ENCODE peak calls at places on chromosomes 6 and 20, in eight cellular contexts. One of them, this sample, is unnamed.

GRCh38 chr6:147925826-147926225 is 416.8 kb upstream of the SASH1 start:
- DNase-seq in cardiac fibroblast: no peak
- DNase-seq in BJ: no peak
- DNase-seq in DND-41: no peak
- DNase-seq in stomach: no peak
- DNase-seq in AG10803: no peak
- DNase-seq in heart right ventricle: no peak
- DNase-seq in K562: no peak
- DNase-seq in this sample: no peak

GRCh38 chr6:75101896-75102680 is 103.8 kb downstream of the COL12A1 start:
- DNase-seq in AG10803: peak; percentile 71
- DNase-seq in BJ: peak; percentile 31
- DNase-seq in K562: no peak
- DNase-seq in heart right ventricle: no peak
- DNase-seq in stomach: no peak
- DNase-seq in DND-41: no peak
- DNase-seq in cardiac fibroblast: peak; percentile 90
- DNase-seq in this sample: no peak

GRCh38 chr20:4469910-4470309 is 251.8 kb upstream of the PRND start:
- DNase-seq in K562: no peak
- DNase-seq in stomach: no peak
- DNase-seq in heart right ventricle: no peak
- DNase-seq in cardiac fibroblast: no peak
- DNase-seq in AG10803: peak; percentile 62
- DNase-seq in DND-41: no peak
- DNase-seq in BJ: no peak
- DNase-seq in this sample: no peak

GRCh38 chr20:55592866-55593265 is 412.5 kb downstream of the CBLN4 start:
- DNase-seq in stomach: no peak
- DNase-seq in cardiac fibroblast: no peak
- DNase-seq in BJ: no peak
- DNase-seq in heart right ventricle: no peak
- DNase-seq in DND-41: no peak
- DNase-seq in AG10803: no peak
- DNase-seq in K562: no peak
- DNase-seq in this sample: no peak

GRCh38 chr6:3610206-3610605 is 141.3 kb downstream of the PXDC1 start:
- DNase-seq in heart right ventricle: no peak
- DNase-seq in BJ: no peak
- DNase-seq in K562: no peak
- DNase-seq in AG10803: peak; percentile 9
- DNase-seq in cardiac fibroblast: peak; percentile 11
- DNase-seq in DND-41: no peak
- DNase-seq in stomach: no peak
- DNase-seq in this sample: peak; percentile 17

GRCh38 chr6:3204921-3205320 is 22.5 kb downstream of the TUBB2B start:
- DNase-seq in BJ: no peak
- DNase-seq in K562: no peak
- DNase-seq in cardiac fibroblast: no peak
- DNase-seq in AG10803: no peak
- DNase-seq in stomach: no peak
- DNase-seq in DND-41: no peak
- DNase-seq in heart right ventricle: no peak
- DNase-seq in this sample: no peak

GRCh38 chr6:142537612-142538478 is 236.0 kb downstream of the ADGRG6 start:
- DNase-seq in K562: peak; percentile 65
- DNase-seq in heart right ventricle: no peak
- DNase-seq in cardiac fibroblast: peak; percentile 65
- DNase-seq in stomach: no peak
- DNase-seq in DND-41: no peak
- DNase-seq in BJ: no peak
- DNase-seq in AG10803: peak; percentile 13
- DNase-seq in this sample: no peak

GRCh38 chr20:16828666-16829305 is 80.6 kb downstream of the OTOR start:
- DNase-seq in heart right ventricle: no peak
- DNase-seq in cardiac fibroblast: no peak
- DNase-seq in AG10803: no peak
- DNase-seq in BJ: no peak
- DNase-seq in DND-41: no peak
- DNase-seq in stomach: no peak
- DNase-seq in K562: no peak
- DNase-seq in this sample: no peak

GRCh38 chr6:22411408-22412105 is 114.7 kb upstream of the PRL start:
- DNase-seq in stomach: no peak
- DNase-seq in BJ: peak; percentile 70
- DNase-seq in AG10803: peak; percentile 62
- DNase-seq in cardiac fibroblast: peak; percentile 10
- DNase-seq in K562: no peak
- DNase-seq in DND-41: no peak
- DNase-seq in heart right ventricle: no peak
- DNase-seq in this sample: no peak

GRCh38 chr6:165848099-165848461 is 185.0 kb upstream of the PDE10A start:
- DNase-seq in heart right ventricle: no peak
- DNase-seq in DND-41: no peak
- DNase-seq in stomach: no peak
- DNase-seq in K562: no peak
- DNase-seq in AG10803: no peak
- DNase-seq in cardiac fibroblast: no peak
- DNase-seq in BJ: no peak
- DNase-seq in this sample: no peak
- TF ChIP-seq CTCF in heart right ventricle: no peak
- TF ChIP-seq CTCF in DND-41: peak; percentile 36
- TF ChIP-seq CTCF in stomach: no peak
- TF ChIP-seq CTCF in K562: peak; percentile 28
- TF ChIP-seq CTCF in AG10803: no peak
- TF ChIP-seq CTCF in cardiac fibroblast: peak; percentile 14
- TF ChIP-seq CTCF in BJ: no peak
- TF ChIP-seq CTCF in this sample: no peak

DNA sequence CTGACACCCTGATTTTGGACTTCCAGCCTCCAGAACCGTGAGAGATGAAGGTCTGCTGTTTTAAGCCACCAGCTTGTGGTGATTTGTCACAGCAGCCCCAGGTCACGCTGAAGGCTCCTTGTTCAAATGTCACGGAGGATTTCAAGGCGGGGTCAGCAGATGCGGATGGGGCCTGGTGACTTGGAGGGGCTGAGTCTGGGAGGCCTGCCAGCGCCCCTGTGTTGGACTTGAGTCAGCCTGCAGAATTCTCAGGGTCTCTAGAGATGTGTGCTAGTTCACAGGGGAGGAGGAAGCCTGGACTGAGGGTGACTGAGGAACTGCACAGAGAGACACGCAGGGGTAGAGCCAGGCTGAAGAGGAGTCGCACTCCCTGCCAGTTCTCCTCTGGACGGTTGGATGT is 19.5 kb upstream of the TAF4 start:
- DNase-seq in DND-41: no peak
- DNase-seq in heart right ventricle: no peak
- DNase-seq in BJ: no peak
- DNase-seq in stomach: no peak
- DNase-seq in cardiac fibroblast: no peak
- DNase-seq in AG10803: no peak
- DNase-seq in K562: no peak
- DNase-seq in this sample: no peak
- H3K4me3 ChIP-seq in DND-41: no peak overlapping the region
- H3K4me3 ChIP-seq in heart right ventricle: no peak overlapping the region
- H3K4me3 ChIP-seq in BJ: no peak overlapping the region
- H3K4me3 ChIP-seq in stomach: no peak overlapping the region
- H3K4me3 ChIP-seq in cardiac fibroblast: no peak overlapping the region
- H3K4me3 ChIP-seq in AG10803: no peak overlapping the region
- H3K4me3 ChIP-seq in K562: no peak overlapping the region
- H3K4me3 ChIP-seq in this sample: no peak overlapping the region

DNA sequence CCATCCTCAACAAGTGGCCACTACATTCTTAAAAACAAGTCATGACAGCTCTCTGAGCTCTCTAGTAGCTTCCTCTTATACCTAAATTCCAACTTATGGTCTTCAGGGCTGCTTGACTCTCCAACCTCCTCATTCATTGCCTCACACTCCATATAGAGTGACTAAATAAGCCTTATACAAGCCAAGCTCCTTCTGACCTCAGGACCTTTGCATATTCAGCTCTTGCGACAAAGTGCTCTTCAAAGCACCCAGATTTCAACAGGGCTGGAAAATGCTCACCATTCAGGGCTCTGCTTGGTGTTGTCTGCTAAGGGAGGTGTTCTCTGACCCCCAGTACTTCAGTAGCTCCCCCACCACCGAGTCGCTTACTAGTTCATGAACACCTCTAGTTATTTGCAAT is 3.7 kb downstream of the TREML2 start:
- DNase-seq in DND-41: no peak
- DNase-seq in stomach: no peak
- DNase-seq in cardiac fibroblast: no peak
- DNase-seq in BJ: no peak
- DNase-seq in K562: no peak
- DNase-seq in heart right ventricle: no peak
- DNase-seq in AG10803: no peak
- DNase-seq in this sample: no peak
- TF ChIP-seq CTCF in DND-41: no peak
- TF ChIP-seq CTCF in stomach: no peak
- TF ChIP-seq CTCF in cardiac fibroblast: no peak
- TF ChIP-seq CTCF in BJ: no peak
- TF ChIP-seq CTCF in K562: no peak
- TF ChIP-seq CTCF in heart right ventricle: no peak
- TF ChIP-seq CTCF in AG10803: no peak
- TF ChIP-seq CTCF in this sample: no peak

DNA sequence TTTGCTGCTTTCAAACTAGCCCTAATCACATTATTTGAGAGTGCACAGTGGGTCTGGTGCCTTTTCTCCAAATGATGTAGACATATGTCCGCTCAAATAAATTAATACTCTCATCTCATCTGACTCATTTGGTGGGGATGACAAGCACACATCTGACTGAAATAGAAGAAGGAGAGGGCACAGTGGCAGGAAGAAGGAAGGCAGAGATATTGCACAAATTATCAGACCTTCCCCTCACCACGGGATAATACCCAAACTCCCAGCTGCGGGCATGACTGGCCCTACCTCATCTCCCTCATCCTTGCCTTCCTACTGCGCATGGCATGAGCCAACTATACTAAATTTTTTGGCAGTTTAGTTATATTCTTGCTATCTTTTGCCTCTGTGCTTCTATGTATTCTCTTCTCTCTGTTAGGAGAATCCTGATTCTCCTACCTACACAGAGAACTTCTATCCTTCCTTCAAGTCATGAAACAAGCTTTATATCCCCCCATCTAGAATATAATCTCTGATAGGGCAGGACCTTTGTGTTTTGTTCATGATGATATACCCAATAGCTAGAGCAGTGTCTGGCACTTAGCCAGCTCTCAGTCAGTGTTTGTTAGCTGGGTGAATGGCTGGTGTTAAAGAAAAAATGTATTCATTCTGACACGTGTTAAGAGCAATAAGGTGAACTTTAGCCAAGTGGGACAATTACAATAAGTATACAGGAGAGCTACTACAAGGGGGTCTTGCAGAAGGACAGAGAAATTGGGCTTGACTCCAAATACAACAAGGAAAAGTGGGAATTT is 34.1 kb upstream of the TNFRSF21 start:
- DNase-seq in cardiac fibroblast: no peak
- DNase-seq in stomach: peak; percentile 54
- DNase-seq in K562: no peak
- DNase-seq in AG10803: no peak
- DNase-seq in DND-41: no peak
- DNase-seq in heart right ventricle: no peak
- DNase-seq in BJ: no peak
- DNase-seq in this sample: no peak
- H3K4me3 ChIP-seq in cardiac fibroblast: no peak overlapping the region
- H3K4me3 ChIP-seq in stomach: no peak overlapping the region
- H3K4me3 ChIP-seq in K562: no peak overlapping the region
- H3K4me3 ChIP-seq in AG10803: no peak overlapping the region
- H3K4me3 ChIP-seq in DND-41: no peak overlapping the region
- H3K4me3 ChIP-seq in heart right ventricle: no peak overlapping the region
- H3K4me3 ChIP-seq in BJ: no peak overlapping the region
- H3K4me3 ChIP-seq in this sample: no peak overlapping the region

GRCh38 chr6:39361657-39362486 is 39.4 kb upstream of the KCNK16 start:
- DNase-seq in AG10803: peak; percentile 62
- DNase-seq in DND-41: peak; percentile 59
- DNase-seq in cardiac fibroblast: peak; percentile 71
- DNase-seq in BJ: no peak
- DNase-seq in heart right ventricle: peak; percentile 56
- DNase-seq in stomach: peak; percentile 66
- DNase-seq in K562: peak; percentile 82
- DNase-seq in this sample: no peak
- TF ChIP-seq CTCF in AG10803: peak; percentile 90
- TF ChIP-seq CTCF in DND-41: peak; percentile 82
- TF ChIP-seq CTCF in cardiac fibroblast: peak; percentile 87
- TF ChIP-seq CTCF in BJ: peak; percentile 89
- TF ChIP-seq CTCF in heart right ventricle: peak; percentile 82
- TF ChIP-seq CTCF in stomach: peak; percentile 67
- TF ChIP-seq CTCF in K562: peak; percentile 86
- TF ChIP-seq CTCF in this sample: peak; percentile 85

GRCh38 chr6:50849016-50849748 is 30.5 kb downstream of the TFAP2B start:
- DNase-seq in AG10803: no peak
- DNase-seq in DND-41: no peak
- DNase-seq in cardiac fibroblast: no peak
- DNase-seq in BJ: no peak
- DNase-seq in stomach: no peak
- DNase-seq in heart right ventricle: no peak
- DNase-seq in K562: no peak
- DNase-seq in this sample: no peak
- H3K4me3 ChIP-seq in AG10803: no peak overlapping the region
- H3K4me3 ChIP-seq in DND-41: no peak overlapping the region
- H3K4me3 ChIP-seq in cardiac fibroblast: no peak overlapping the region
- H3K4me3 ChIP-seq in BJ: no peak overlapping the region
- H3K4me3 ChIP-seq in stomach: no peak overlapping the region
- H3K4me3 ChIP-seq in heart right ventricle: no peak overlapping the region
- H3K4me3 ChIP-seq in K562: no peak overlapping the region
- H3K4me3 ChIP-seq in this sample: no peak overlapping the region